ENCODE peak calls at places on chromosomes 5 and 9, in seven cellular contexts. M is mammary epithelial cell, W is coronary artery, K is fibroblast of mammary gland, X is NB4, Q is HFF-Myc, C is adrenal gland. U is an unnamed sample.

GRCh38 chr9:2727966-2728613 is 10.8 kb downstream of the KCNV2 start:
- DNase-seq in X (peak), W (no peak), C (peak), M (peak), Q (peak), K (peak), U (peak)

GRCh38 chr9:133711428-133712220 is 26.5 kb downstream of the SARDH start:
- DNase-seq in M (no peak), C (peak), W (no peak), X (peak), K (peak), Q (no peak), U (peak)

GRCh38 chr5:6712136-6712581 is 1.1 kb upstream of the TENT4A start:
- DNase-seq in W (peak), X (peak), M (peak), C (peak), K (peak), Q (no peak), U (peak)

GRCh38 chr5:62306494-62307363 is 723 bp downstream of the KIF2A start:
- DNase-seq in K (peak), M (peak), Q (peak), W (peak), X (peak), C (peak), U (peak)

GRCh38 chr5:25614466-25614865 is 969.7 kb upstream of the CDH10 start:
- DNase-seq in C (no peak), W (no peak), K (no peak), M (no peak), Q (no peak), X (no peak), U (no peak)

GRCh38 chr9:34426340-34427074 is 31.9 kb downstream of the FAM219A start:
- DNase-seq in Q (no peak), M (no peak), W (no peak), K (no peak), X (no peak), C (no peak), U (no peak)

GRCh38 chr9:93464395-93464794 is 11.0 kb upstream of the FAM120AOS start:
- DNase-seq in C (no peak), Q (no peak), M (no peak), X (peak), K (no peak), W (no peak), U (no peak)

GRCh38 chr5:32852535-32852934 is 141.4 kb downstream of the NPR3 start:
- DNase-seq in Q (no peak), W (no peak), M (no peak), K (peak), X (peak), C (peak), U (peak)

GRCh38 chr5:136729901-136730355 is 364.6 kb upstream of the TRPC7 start:
- DNase-seq in X (no peak), C (no peak), K (peak), M (peak), Q (peak), W (no peak), U (peak)

GRCh38 chr5:171450423-171451246 is 31.2 kb downstream of the FGF18 start:
- DNase-seq in Q (peak), K (peak), W (no peak), M (peak), C (peak), X (peak), U (peak)

GRCh38 chr5:38742821-38743220 is 103.0 kb upstream of the OSMR start:
- DNase-seq in X (no peak), M (no peak), K (no peak), Q (no peak), C (no peak), W (no peak), U (no peak)

GRCh38 chr5:1856596-1857255 is 26.0 kb downstream of the IRX4 start:
- DNase-seq in M (no peak), C (no peak), Q (no peak), K (no peak), W (no peak), X (no peak), U (no peak)

GRCh38 chr5:177303925-177304391 is 359 bp downstream of the PRELID1 start:
- DNase-seq in W (peak), K (no peak), X (peak), Q (no peak), C (no peak), M (no peak), U (no peak)

GRCh38 chr5:135560858-135561257 is 17.9 kb downstream of the CXCL14 start:
- DNase-seq in X (peak), K (peak), Q (peak), W (no peak), C (peak), M (peak), U (peak)

GRCh38 chr5:112885001-112885400 is 23.9 kb downstream of the SRP19 start:
- DNase-seq in C (peak), M (no peak), X (no peak), K (no peak), Q (no peak), W (no peak), U (peak)

GRCh38 chr5:74943905-74944304 is 77.7 kb upstream of the FAM169A start:
- DNase-seq in M (no peak), C (no peak), Q (no peak), X (no peak), K (no peak), W (no peak), U (no peak)

GRCh38 chr5:115568668-115569067 is 24.1 kb upstream of the FEM1C start:
- DNase-seq in Q (no peak), X (no peak), W (no peak), M (no peak), K (no peak), C (no peak), U (no peak)

GRCh38 chr5:67414712-67415111 is 218.1 kb upstream of the CD180 start:
- DNase-seq in Q (no peak), W (no peak), X (no peak), K (peak), M (no peak), C (no peak), U (peak)
- H3K4me3 ChIP-seq in Q (no peak), W (no peak), X (no peak), K (no peak), M (no peak), C (no peak), U (no peak)

GRCh38 chr9:124302921-124303320 is 45.2 kb downstream of the NEK6 start:
- DNase-seq in K (no peak), Q (no peak), X (no peak), C (no peak), M (peak), W (no peak), U (peak)
- TF ChIP-seq CTCF in K (no peak), Q (no peak), X (no peak), C (no peak), M (no peak), W (no peak), U (no peak)

DNA sequence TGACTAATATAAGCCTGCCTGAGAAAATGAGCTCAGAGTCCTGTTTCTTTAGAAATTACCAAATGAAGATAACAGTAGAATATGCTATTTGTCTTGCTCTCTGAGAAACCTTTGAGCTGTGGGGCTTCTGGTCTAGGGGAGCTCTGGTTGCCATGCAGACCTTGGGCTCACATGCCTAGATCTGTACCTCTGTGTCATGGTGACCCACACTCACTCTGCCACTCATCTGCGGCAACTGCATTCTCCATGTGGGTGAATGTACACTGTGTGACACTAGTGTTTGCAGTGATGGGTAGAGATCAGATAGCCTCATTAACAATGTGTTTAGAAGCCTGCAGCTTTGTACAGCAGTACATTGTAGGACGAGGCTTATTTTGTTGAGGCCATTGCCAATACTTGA is 521.1 kb downstream of the CHSY3 start:
- DNase-seq in X (no peak), K (no peak), M (no peak), W (no peak), Q (no peak), C (no peak), U (no peak)
- H3K4me3 ChIP-seq in X (no peak), K (no peak), M (no peak), W (no peak), Q (no peak), C (no peak), U (no peak)

GRCh38 chr5:125696762-125697161 is 726.4 kb upstream of the GRAMD2B start:
- DNase-seq in K (peak), M (peak), W (no peak), X (no peak), Q (peak), C (no peak), U (peak)

GRCh38 chr5:125699860-125700259 is 723.3 kb upstream of the GRAMD2B start:
- DNase-seq in X (no peak), W (no peak), M (no peak), K (no peak), Q (no peak), C (no peak), U (no peak)

GRCh38 chr5:125703616-125704015 is 719.6 kb upstream of the GRAMD2B start:
- DNase-seq in X (no peak), K (no peak), M (peak), W (no peak), C (no peak), Q (no peak), U (peak)

GRCh38 chr5:125698420-125698819 is 724.8 kb upstream of the GRAMD2B start:
- DNase-seq in C (no peak), X (no peak), K (no peak), W (no peak), Q (no peak), M (no peak), U (no peak)

DNA sequence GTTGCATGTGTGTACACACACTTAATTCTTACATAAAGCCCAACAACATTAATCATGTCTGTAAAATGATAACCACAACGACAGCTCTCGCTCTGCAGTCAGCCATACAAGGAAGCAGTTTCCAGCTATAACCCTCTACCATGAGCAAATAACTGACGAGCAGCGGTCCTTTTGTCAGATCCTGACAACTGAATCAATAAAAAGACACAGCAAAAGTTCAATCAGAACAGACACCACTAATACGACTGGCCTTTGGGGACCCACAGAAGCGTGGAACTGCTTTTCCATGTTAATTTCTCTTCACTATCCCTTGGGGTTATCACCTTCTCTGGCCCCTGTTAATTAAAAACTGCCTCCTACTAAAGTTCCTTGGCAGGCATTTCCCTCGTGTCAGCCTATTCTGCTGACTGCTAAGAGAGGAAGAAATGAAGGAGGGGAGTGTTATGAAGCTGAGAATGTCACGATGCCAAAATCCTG is 722.8 kb upstream of the GRAMD2B start:
- DNase-seq in X (no peak), W (no peak), C (no peak), Q (no peak), K (peak), M (no peak), U (peak)
- TF ChIP-seq CTCF in X (no peak), W (no peak), C (no peak), Q (no peak), K (no peak), M (no peak), U (no peak)

GRCh38 chr5:138352071-138352721 is at the start of gene KDM3B:
- DNase-seq in X (peak), W (peak), M (peak), C (peak), K (peak), Q (no peak), U (peak)

GRCh38 chr5:138352722-138353549 is 451 bp downstream of the KDM3B start:
- DNase-seq in C (peak), K (peak), Q (no peak), X (peak), W (peak), M (peak), U (peak)

GRCh38 chr5:138354926-138355378 is 2.5 kb downstream of the KDM3B start:
- DNase-seq in Q (peak), X (peak), C (peak), W (no peak), M (peak), K (peak), U (peak)

GRCh38 chr5:138353550-138353893 is 1.0 kb downstream of the KDM3B start:
- DNase-seq in W (no peak), Q (no peak), X (no peak), M (no peak), C (no peak), K (peak), U (no peak)

DNA sequence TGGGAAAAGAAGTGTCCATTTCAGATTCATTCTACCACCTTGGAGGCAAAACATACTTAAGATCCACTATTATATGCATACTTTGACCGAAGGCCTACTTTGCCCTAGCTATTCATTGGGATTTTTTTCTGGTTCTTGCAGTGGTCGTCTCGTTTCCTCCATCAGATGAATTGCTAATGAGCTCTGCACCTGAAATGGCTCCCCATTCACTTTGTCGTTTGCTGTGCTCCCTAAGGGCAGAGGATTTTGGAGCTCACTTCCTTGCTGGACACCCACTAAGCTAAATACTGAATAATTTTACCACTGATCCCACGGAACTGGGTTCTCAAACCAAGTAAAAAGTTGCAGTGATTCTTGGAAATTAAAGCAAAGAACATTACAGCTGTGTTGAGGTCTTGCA is 1.9 kb downstream of the KDM3B start:
- DNase-seq in K (no peak), Q (no peak), C (no peak), M (no peak), X (no peak), W (no peak), U (no peak)
- H3K4me3 ChIP-seq in K (peak), Q (peak), C (no peak), M (peak), X (peak), W (peak), U (peak)

GRCh38 chr9:38136386-38136785 is 67.4 kb upstream of the SHB start:
- DNase-seq in W (no peak), C (no peak), X (no peak), Q (no peak), M (no peak), K (no peak), U (no peak)
- TF ChIP-seq CTCF in W (no peak), C (no peak), X (no peak), Q (no peak), M (no peak), K (no peak), U (no peak)

DNA sequence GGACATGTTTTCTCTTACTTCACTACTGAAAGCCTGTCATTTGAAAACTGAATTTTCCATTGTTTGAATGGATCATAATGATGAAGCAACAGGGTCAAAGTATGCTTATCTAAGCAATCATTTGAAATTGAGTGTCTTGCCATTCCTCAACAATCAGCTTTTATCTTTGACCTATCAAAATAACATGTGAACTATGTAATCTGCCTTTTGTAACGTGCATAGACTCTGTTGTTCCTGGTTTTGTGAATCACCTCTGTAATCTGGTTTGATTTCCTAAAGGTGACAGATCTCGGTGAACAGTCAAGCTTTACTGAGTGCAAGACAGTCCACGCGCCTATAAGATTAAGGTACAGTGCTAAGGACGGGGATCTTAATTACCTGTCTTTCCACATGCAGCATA is 3.3 kb downstream of the MEF2C start:
- DNase-seq in K (no peak), C (no peak), M (no peak), Q (no peak), W (no peak), X (no peak), U (no peak)
- H3K4me3 ChIP-seq in K (no peak), C (no peak), M (no peak), Q (no peak), W (peak), X (no peak), U (no peak)

GRCh38 chr5:90109285-90109684 is 300.3 kb downstream of the CETN3 start:
- DNase-seq in K (no peak), W (no peak), Q (no peak), C (no peak), M (no peak), X (no peak), U (no peak)

GRCh38 chr5:90111354-90112070 is 298.0 kb downstream of the CETN3 start:
- DNase-seq in W (no peak), K (peak), X (no peak), Q (no peak), C (no peak), M (no peak), U (peak)

GRCh38 chr5:90112293-90112692 is 297.3 kb downstream of the CETN3 start:
- DNase-seq in X (no peak), K (no peak), W (no peak), M (no peak), Q (no peak), C (no peak), U (no peak)

GRCh38 chr5:90113108-90113507 is 296.4 kb downstream of the CETN3 start:
- DNase-seq in W (no peak), X (no peak), K (no peak), Q (no peak), M (no peak), C (no peak), U (no peak)
- TF ChIP-seq CTCF in W (no peak), X (no peak), K (no peak), Q (no peak), M (no peak), C (no peak), U (peak)

GRCh38 chr5:167851416-167851815 is 440.0 kb upstream of the WWC1 start:
- DNase-seq in C (no peak), W (no peak), X (no peak), Q (no peak), K (no peak), M (no peak), U (no peak)

GRCh38 chr5:167853421-167853820 is 438.0 kb upstream of the WWC1 start:
- DNase-seq in W (no peak), C (no peak), M (no peak), Q (no peak), X (no peak), K (peak), U (no peak)

GRCh38 chr5:167852515-167852914 is 438.9 kb upstream of the WWC1 start:
- DNase-seq in X (no peak), W (no peak), Q (no peak), M (no peak), K (no peak), C (no peak), U (no peak)

GRCh38 chr5:167849874-167850273 is 441.6 kb upstream of the WWC1 start:
- DNase-seq in M (no peak), Q (no peak), W (no peak), C (no peak), K (no peak), X (no peak), U (no peak)

GRCh38 chr5:167850901-167851300 is 440.5 kb upstream of the WWC1 start:
- DNase-seq in Q (no peak), X (no peak), C (no peak), K (no peak), M (no peak), W (no peak), U (no peak)
- H3K4me3 ChIP-seq in Q (no peak), X (no peak), C (no peak), K (no peak), M (no peak), W (no peak), U (no peak)

GRCh38 chr5:158876263-158876942 is 223.3 kb downstream of the EBF1 start:
- DNase-seq in K (no peak), C (no peak), Q (no peak), M (no peak), X (no peak), W (no peak), U (no peak)
- TF ChIP-seq CTCF in K (no peak), C (no peak), Q (no peak), M (no peak), X (no peak), W (no peak), U (no peak)

U was measured in epithelial cell of esophagus.